ENCODE peak calls at places on chromosomes 5 and 9, in eight cellular contexts. One of them, this sample, is unnamed.
A peak's percentile ranks its signal among the peaks of the same experiment; 100 is the strongest.

GRCh38 chr9:96009690-96010477 is 134.4 kb downstream of the ERCC6L2 start:
- DNase-seq in heart right ventricle: no peak
- DNase-seq in activated CD8-positive, alpha-beta T cell treated with anti-CD3 and anti-CD28 coated beads, Interleukin-2, amount 10 ng/mL, durations not matched to agents 7 days and 5 days: peak; percentile 89
- DNase-seq in NCI-H1105 treated with DMSO at 0.1 percent for 48 hours: no peak
- DNase-seq in activated CD8-positive, alpha-beta memory T cell treated with anti-CD3 and anti-CD28 coated beads for 4 hours: peak; percentile 55
- DNase-seq in activated CD4-positive, CD25-positive, alpha-beta regulatory T cell: no peak
- DNase-seq in HTR-8/SVneo: no peak
- DNase-seq in CD4-positive, alpha-beta memory T cell: peak; percentile 70
- DNase-seq in this sample: peak; percentile 65

GRCh38 chr5:149615976-149616375 is 34.7 kb downstream of the ARHGEF37 start:
- DNase-seq in CD4-positive, alpha-beta memory T cell: no peak
- DNase-seq in heart right ventricle: peak; percentile 35
- DNase-seq in activated CD4-positive, CD25-positive, alpha-beta regulatory T cell: no peak
- DNase-seq in HTR-8/SVneo: no peak
- DNase-seq in activated CD8-positive, alpha-beta memory T cell treated with anti-CD3 and anti-CD28 coated beads for 4 hours: no peak
- DNase-seq in activated CD8-positive, alpha-beta T cell treated with anti-CD3 and anti-CD28 coated beads, Interleukin-2, amount 10 ng/mL, durations not matched to agents 7 days and 5 days: no peak
- DNase-seq in NCI-H1105 treated with DMSO at 0.1 percent for 48 hours: no peak
- DNase-seq in this sample: no peak

GRCh38 chr9:91187965-91188344 is 173.8 kb downstream of the AUH start:
- DNase-seq in NCI-H1105 treated with DMSO at 0.1 percent for 48 hours: no peak
- DNase-seq in activated CD4-positive, CD25-positive, alpha-beta regulatory T cell: no peak
- DNase-seq in heart right ventricle: no peak
- DNase-seq in activated CD8-positive, alpha-beta T cell treated with anti-CD3 and anti-CD28 coated beads, Interleukin-2, amount 10 ng/mL, durations not matched to agents 7 days and 5 days: no peak
- DNase-seq in HTR-8/SVneo: no peak
- DNase-seq in activated CD8-positive, alpha-beta memory T cell treated with anti-CD3 and anti-CD28 coated beads for 4 hours: no peak
- DNase-seq in CD4-positive, alpha-beta memory T cell: no peak
- DNase-seq in this sample: no peak

GRCh38 chr9:5518061-5518936 is 8.0 kb downstream of the PDCD1LG2 start:
- DNase-seq in activated CD8-positive, alpha-beta memory T cell treated with anti-CD3 and anti-CD28 coated beads for 4 hours: no peak
- DNase-seq in HTR-8/SVneo: no peak
- DNase-seq in activated CD4-positive, CD25-positive, alpha-beta regulatory T cell: no peak
- DNase-seq in activated CD8-positive, alpha-beta T cell treated with anti-CD3 and anti-CD28 coated beads, Interleukin-2, amount 10 ng/mL, durations not matched to agents 7 days and 5 days: no peak
- DNase-seq in heart right ventricle: no peak
- DNase-seq in CD4-positive, alpha-beta memory T cell: no peak
- DNase-seq in NCI-H1105 treated with DMSO at 0.1 percent for 48 hours: no peak
- DNase-seq in this sample: no peak

GRCh38 chr9:36448017-36448416 is 47.9 kb upstream of the RNF38 start:
- DNase-seq in NCI-H1105 treated with DMSO at 0.1 percent for 48 hours: no peak
- DNase-seq in CD4-positive, alpha-beta memory T cell: no peak
- DNase-seq in HTR-8/SVneo: no peak
- DNase-seq in activated CD8-positive, alpha-beta memory T cell treated with anti-CD3 and anti-CD28 coated beads for 4 hours: no peak
- DNase-seq in activated CD4-positive, CD25-positive, alpha-beta regulatory T cell: no peak
- DNase-seq in activated CD8-positive, alpha-beta T cell treated with anti-CD3 and anti-CD28 coated beads, Interleukin-2, amount 10 ng/mL, durations not matched to agents 7 days and 5 days: no peak
- DNase-seq in heart right ventricle: no peak
- DNase-seq in this sample: no peak

GRCh38 chr9:131260751-131261452 is 15.4 kb downstream of the FAM78A start:
- DNase-seq in CD4-positive, alpha-beta memory T cell: no peak
- DNase-seq in NCI-H1105 treated with DMSO at 0.1 percent for 48 hours: no peak
- DNase-seq in HTR-8/SVneo: no peak
- DNase-seq in activated CD8-positive, alpha-beta T cell treated with anti-CD3 and anti-CD28 coated beads, Interleukin-2, amount 10 ng/mL, durations not matched to agents 7 days and 5 days: no peak
- DNase-seq in activated CD4-positive, CD25-positive, alpha-beta regulatory T cell: no peak
- DNase-seq in activated CD8-positive, alpha-beta memory T cell treated with anti-CD3 and anti-CD28 coated beads for 4 hours: no peak
- DNase-seq in heart right ventricle: no peak
- DNase-seq in this sample: no peak

GRCh38 chr5:179475211-179475840 is 75.0 kb upstream of the RUFY1 start:
- DNase-seq in activated CD8-positive, alpha-beta T cell treated with anti-CD3 and anti-CD28 coated beads, Interleukin-2, amount 10 ng/mL, durations not matched to agents 7 days and 5 days: no peak
- DNase-seq in HTR-8/SVneo: no peak
- DNase-seq in NCI-H1105 treated with DMSO at 0.1 percent for 48 hours: no peak
- DNase-seq in heart right ventricle: no peak
- DNase-seq in CD4-positive, alpha-beta memory T cell: no peak
- DNase-seq in activated CD8-positive, alpha-beta memory T cell treated with anti-CD3 and anti-CD28 coated beads for 4 hours: no peak
- DNase-seq in activated CD4-positive, CD25-positive, alpha-beta regulatory T cell: no peak
- DNase-seq in this sample: no peak

GRCh38 chr9:123929177-123929869 is 603 bp downstream of the DENND1A start:
- DNase-seq in NCI-H1105 treated with DMSO at 0.1 percent for 48 hours: peak; percentile 13
- DNase-seq in activated CD8-positive, alpha-beta memory T cell treated with anti-CD3 and anti-CD28 coated beads for 4 hours: no peak
- DNase-seq in activated CD8-positive, alpha-beta T cell treated with anti-CD3 and anti-CD28 coated beads, Interleukin-2, amount 10 ng/mL, durations not matched to agents 7 days and 5 days: no peak
- DNase-seq in HTR-8/SVneo: no peak
- DNase-seq in heart right ventricle: no peak
- DNase-seq in activated CD4-positive, CD25-positive, alpha-beta regulatory T cell: no peak
- DNase-seq in CD4-positive, alpha-beta memory T cell: peak; percentile 20
- DNase-seq in this sample: peak; percentile 2

GRCh38 chr5:98321356-98321755 is 452.1 kb upstream of the RGMB start:
- DNase-seq in HTR-8/SVneo: no peak
- DNase-seq in CD4-positive, alpha-beta memory T cell: no peak
- DNase-seq in activated CD8-positive, alpha-beta memory T cell treated with anti-CD3 and anti-CD28 coated beads for 4 hours: no peak
- DNase-seq in activated CD4-positive, CD25-positive, alpha-beta regulatory T cell: no peak
- DNase-seq in heart right ventricle: peak; percentile 9
- DNase-seq in NCI-H1105 treated with DMSO at 0.1 percent for 48 hours: no peak
- DNase-seq in activated CD8-positive, alpha-beta T cell treated with anti-CD3 and anti-CD28 coated beads, Interleukin-2, amount 10 ng/mL, durations not matched to agents 7 days and 5 days: no peak
- DNase-seq in this sample: no peak

GRCh38 chr5:148523139-148523538 is 131.2 kb downstream of the HTR4 start:
- DNase-seq in activated CD8-positive, alpha-beta memory T cell treated with anti-CD3 and anti-CD28 coated beads for 4 hours: no peak
- DNase-seq in activated CD4-positive, CD25-positive, alpha-beta regulatory T cell: no peak
- DNase-seq in HTR-8/SVneo: no peak
- DNase-seq in CD4-positive, alpha-beta memory T cell: no peak
- DNase-seq in NCI-H1105 treated with DMSO at 0.1 percent for 48 hours: no peak
- DNase-seq in heart right ventricle: no peak
- DNase-seq in activated CD8-positive, alpha-beta T cell treated with anti-CD3 and anti-CD28 coated beads, Interleukin-2, amount 10 ng/mL, durations not matched to agents 7 days and 5 days: no peak
- DNase-seq in this sample: no peak

GRCh38 chr5:83306572-83307241 is 164.8 kb upstream of the VCAN start:
- DNase-seq in HTR-8/SVneo: no peak
- DNase-seq in NCI-H1105 treated with DMSO at 0.1 percent for 48 hours: no peak
- DNase-seq in activated CD8-positive, alpha-beta T cell treated with anti-CD3 and anti-CD28 coated beads, Interleukin-2, amount 10 ng/mL, durations not matched to agents 7 days and 5 days: peak; percentile 34
- DNase-seq in activated CD4-positive, CD25-positive, alpha-beta regulatory T cell: no peak
- DNase-seq in heart right ventricle: peak; percentile 33
- DNase-seq in CD4-positive, alpha-beta memory T cell: no peak
- DNase-seq in activated CD8-positive, alpha-beta memory T cell treated with anti-CD3 and anti-CD28 coated beads for 4 hours: no peak
- DNase-seq in this sample: no peak

GRCh38 chr5:171355302-171355724 is 32.3 kb upstream of the NPM1 start:
- DNase-seq in activated CD8-positive, alpha-beta T cell treated with anti-CD3 and anti-CD28 coated beads, Interleukin-2, amount 10 ng/mL, durations not matched to agents 7 days and 5 days: peak; percentile 43
- DNase-seq in HTR-8/SVneo: no peak
- DNase-seq in activated CD8-positive, alpha-beta memory T cell treated with anti-CD3 and anti-CD28 coated beads for 4 hours: no peak
- DNase-seq in heart right ventricle: no peak
- DNase-seq in CD4-positive, alpha-beta memory T cell: peak; percentile 18
- DNase-seq in activated CD4-positive, CD25-positive, alpha-beta regulatory T cell: no peak
- DNase-seq in NCI-H1105 treated with DMSO at 0.1 percent for 48 hours: no peak
- DNase-seq in this sample: no peak

GRCh38 chr5:57650360-57651069 is 167.9 kb upstream of the ACTBL2 start:
- DNase-seq in HTR-8/SVneo: peak; percentile 25
- DNase-seq in activated CD8-positive, alpha-beta T cell treated with anti-CD3 and anti-CD28 coated beads, Interleukin-2, amount 10 ng/mL, durations not matched to agents 7 days and 5 days: peak; percentile 27
- DNase-seq in CD4-positive, alpha-beta memory T cell: peak; percentile 29
- DNase-seq in activated CD4-positive, CD25-positive, alpha-beta regulatory T cell: no peak
- DNase-seq in activated CD8-positive, alpha-beta memory T cell treated with anti-CD3 and anti-CD28 coated beads for 4 hours: no peak
- DNase-seq in heart right ventricle: no peak
- DNase-seq in NCI-H1105 treated with DMSO at 0.1 percent for 48 hours: no peak
- DNase-seq in this sample: no peak

GRCh38 chr9:37029776-37030590 is 4.1 kb downstream of the PAX5 start:
- DNase-seq in activated CD8-positive, alpha-beta memory T cell treated with anti-CD3 and anti-CD28 coated beads for 4 hours: no peak
- DNase-seq in heart right ventricle: no peak
- DNase-seq in activated CD4-positive, CD25-positive, alpha-beta regulatory T cell: no peak
- DNase-seq in CD4-positive, alpha-beta memory T cell: no peak
- DNase-seq in activated CD8-positive, alpha-beta T cell treated with anti-CD3 and anti-CD28 coated beads, Interleukin-2, amount 10 ng/mL, durations not matched to agents 7 days and 5 days: no peak
- DNase-seq in NCI-H1105 treated with DMSO at 0.1 percent for 48 hours: no peak
- DNase-seq in HTR-8/SVneo: no peak
- DNase-seq in this sample: no peak

GRCh38 chr9:114616684-114617520 is 5.8 kb downstream of the TMEM268 start:
- DNase-seq in CD4-positive, alpha-beta memory T cell: no peak
- DNase-seq in activated CD4-positive, CD25-positive, alpha-beta regulatory T cell: no peak
- DNase-seq in heart right ventricle: peak; percentile 42
- DNase-seq in activated CD8-positive, alpha-beta memory T cell treated with anti-CD3 and anti-CD28 coated beads for 4 hours: no peak
- DNase-seq in activated CD8-positive, alpha-beta T cell treated with anti-CD3 and anti-CD28 coated beads, Interleukin-2, amount 10 ng/mL, durations not matched to agents 7 days and 5 days: no peak
- DNase-seq in HTR-8/SVneo: no peak
- DNase-seq in NCI-H1105 treated with DMSO at 0.1 percent for 48 hours: no peak
- DNase-seq in this sample: no peak

GRCh38 chr9:84736076-84736475 is 66.5 kb downstream of the NTRK2 start:
- DNase-seq in activated CD8-positive, alpha-beta T cell treated with anti-CD3 and anti-CD28 coated beads, Interleukin-2, amount 10 ng/mL, durations not matched to agents 7 days and 5 days: no peak
- DNase-seq in HTR-8/SVneo: no peak
- DNase-seq in NCI-H1105 treated with DMSO at 0.1 percent for 48 hours: no peak
- DNase-seq in CD4-positive, alpha-beta memory T cell: no peak
- DNase-seq in activated CD4-positive, CD25-positive, alpha-beta regulatory T cell: no peak
- DNase-seq in activated CD8-positive, alpha-beta memory T cell treated with anti-CD3 and anti-CD28 coated beads for 4 hours: no peak
- DNase-seq in heart right ventricle: no peak
- DNase-seq in this sample: no peak

GRCh38 chr5:65359981-65360380 is 121.7 kb downstream of the ADAMTS6 start:
- DNase-seq in HTR-8/SVneo: no peak
- DNase-seq in activated CD8-positive, alpha-beta T cell treated with anti-CD3 and anti-CD28 coated beads, Interleukin-2, amount 10 ng/mL, durations not matched to agents 7 days and 5 days: no peak
- DNase-seq in heart right ventricle: no peak
- DNase-seq in CD4-positive, alpha-beta memory T cell: no peak
- DNase-seq in activated CD8-positive, alpha-beta memory T cell treated with anti-CD3 and anti-CD28 coated beads for 4 hours: no peak
- DNase-seq in NCI-H1105 treated with DMSO at 0.1 percent for 48 hours: no peak
- DNase-seq in activated CD4-positive, CD25-positive, alpha-beta regulatory T cell: no peak
- DNase-seq in this sample: no peak

GRCh38 chr5:74080157-74080556 is 454.2 kb downstream of the ARHGEF28 start:
- DNase-seq in activated CD8-positive, alpha-beta T cell treated with anti-CD3 and anti-CD28 coated beads, Interleukin-2, amount 10 ng/mL, durations not matched to agents 7 days and 5 days: no peak
- DNase-seq in heart right ventricle: no peak
- DNase-seq in NCI-H1105 treated with DMSO at 0.1 percent for 48 hours: no peak
- DNase-seq in CD4-positive, alpha-beta memory T cell: no peak
- DNase-seq in activated CD4-positive, CD25-positive, alpha-beta regulatory T cell: no peak
- DNase-seq in HTR-8/SVneo: no peak
- DNase-seq in activated CD8-positive, alpha-beta memory T cell treated with anti-CD3 and anti-CD28 coated beads for 4 hours: no peak
- DNase-seq in this sample: no peak

GRCh38 chr5:180464603-180464970 is 29.6 kb upstream of the CNOT6 start:
- DNase-seq in NCI-H1105 treated with DMSO at 0.1 percent for 48 hours: no peak
- DNase-seq in activated CD8-positive, alpha-beta T cell treated with anti-CD3 and anti-CD28 coated beads, Interleukin-2, amount 10 ng/mL, durations not matched to agents 7 days and 5 days: no peak
- DNase-seq in heart right ventricle: no peak
- DNase-seq in HTR-8/SVneo: no peak
- DNase-seq in CD4-positive, alpha-beta memory T cell: no peak
- DNase-seq in activated CD8-positive, alpha-beta memory T cell treated with anti-CD3 and anti-CD28 coated beads for 4 hours: no peak
- DNase-seq in activated CD4-positive, CD25-positive, alpha-beta regulatory T cell: no peak
- DNase-seq in this sample: no peak

GRCh38 chr9:137114613-137115393 is at the start of gene DPP7:
- DNase-seq in activated CD8-positive, alpha-beta memory T cell treated with anti-CD3 and anti-CD28 coated beads for 4 hours: peak; percentile 43
- DNase-seq in activated CD4-positive, CD25-positive, alpha-beta regulatory T cell: peak; percentile 68
- DNase-seq in NCI-H1105 treated with DMSO at 0.1 percent for 48 hours: peak; percentile 50
- DNase-seq in activated CD8-positive, alpha-beta T cell treated with anti-CD3 and anti-CD28 coated beads, Interleukin-2, amount 10 ng/mL, durations not matched to agents 7 days and 5 days: peak; percentile 85
- DNase-seq in heart right ventricle: peak; percentile 73
- DNase-seq in CD4-positive, alpha-beta memory T cell: peak; percentile 80
- DNase-seq in HTR-8/SVneo: peak; percentile 48
- DNase-seq in this sample: peak; percentile 81

GRCh38 chr5:31982027-31982426 is 192.1 kb downstream of the GOLPH3 start:
- DNase-seq in activated CD8-positive, alpha-beta T cell treated with anti-CD3 and anti-CD28 coated beads, Interleukin-2, amount 10 ng/mL, durations not matched to agents 7 days and 5 days: no peak
- DNase-seq in HTR-8/SVneo: no peak
- DNase-seq in heart right ventricle: no peak
- DNase-seq in activated CD4-positive, CD25-positive, alpha-beta regulatory T cell: no peak
- DNase-seq in NCI-H1105 treated with DMSO at 0.1 percent for 48 hours: no peak
- DNase-seq in activated CD8-positive, alpha-beta memory T cell treated with anti-CD3 and anti-CD28 coated beads for 4 hours: no peak
- DNase-seq in CD4-positive, alpha-beta memory T cell: no peak
- DNase-seq in this sample: no peak

GRCh38 chr5:14914603-14915277 is 43.2 kb upstream of the ANKH start:
- DNase-seq in CD4-positive, alpha-beta memory T cell: no peak
- DNase-seq in HTR-8/SVneo: no peak
- DNase-seq in activated CD4-positive, CD25-positive, alpha-beta regulatory T cell: no peak
- DNase-seq in heart right ventricle: no peak
- DNase-seq in activated CD8-positive, alpha-beta memory T cell treated with anti-CD3 and anti-CD28 coated beads for 4 hours: no peak
- DNase-seq in NCI-H1105 treated with DMSO at 0.1 percent for 48 hours: no peak
- DNase-seq in activated CD8-positive, alpha-beta T cell treated with anti-CD3 and anti-CD28 coated beads, Interleukin-2, amount 10 ng/mL, durations not matched to agents 7 days and 5 days: no peak
- DNase-seq in this sample: no peak

GRCh38 chr5:132510076-132510475 is 19.5 kb upstream of the IRF1 start:
- DNase-seq in activated CD4-positive, CD25-positive, alpha-beta regulatory T cell: no peak
- DNase-seq in activated CD8-positive, alpha-beta T cell treated with anti-CD3 and anti-CD28 coated beads, Interleukin-2, amount 10 ng/mL, durations not matched to agents 7 days and 5 days: no peak
- DNase-seq in HTR-8/SVneo: no peak
- DNase-seq in CD4-positive, alpha-beta memory T cell: no peak
- DNase-seq in activated CD8-positive, alpha-beta memory T cell treated with anti-CD3 and anti-CD28 coated beads for 4 hours: no peak
- DNase-seq in heart right ventricle: no peak
- DNase-seq in NCI-H1105 treated with DMSO at 0.1 percent for 48 hours: no peak
- DNase-seq in this sample: no peak

GRCh38 chr5:177510567-177511053 is 984 bp upstream of the DOK3 start:
- DNase-seq in activated CD8-positive, alpha-beta memory T cell treated with anti-CD3 and anti-CD28 coated beads for 4 hours: no peak
- DNase-seq in CD4-positive, alpha-beta memory T cell: no peak
- DNase-seq in activated CD4-positive, CD25-positive, alpha-beta regulatory T cell: no peak
- DNase-seq in NCI-H1105 treated with DMSO at 0.1 percent for 48 hours: no peak
- DNase-seq in heart right ventricle: no peak
- DNase-seq in activated CD8-positive, alpha-beta T cell treated with anti-CD3 and anti-CD28 coated beads, Interleukin-2, amount 10 ng/mL, durations not matched to agents 7 days and 5 days: no peak
- DNase-seq in HTR-8/SVneo: no peak
- DNase-seq in this sample: no peak

GRCh38 chr9:75891277-75892167 is 1.0 kb downstream of the PCSK5 start:
- DNase-seq in NCI-H1105 treated with DMSO at 0.1 percent for 48 hours: peak; percentile 44
- DNase-seq in heart right ventricle: peak; percentile 13
- DNase-seq in CD4-positive, alpha-beta memory T cell: peak; percentile 40
- DNase-seq in HTR-8/SVneo: no peak
- DNase-seq in activated CD4-positive, CD25-positive, alpha-beta regulatory T cell: no peak
- DNase-seq in activated CD8-positive, alpha-beta T cell treated with anti-CD3 and anti-CD28 coated beads, Interleukin-2, amount 10 ng/mL, durations not matched to agents 7 days and 5 days: peak; percentile 53
- DNase-seq in activated CD8-positive, alpha-beta memory T cell treated with anti-CD3 and anti-CD28 coated beads for 4 hours: no peak
- DNase-seq in this sample: no peak

GRCh38 chr5:17185776-17186175 is 31.7 kb upstream of the BASP1 start:
- DNase-seq in CD4-positive, alpha-beta memory T cell: no peak
- DNase-seq in HTR-8/SVneo: no peak
- DNase-seq in activated CD8-positive, alpha-beta memory T cell treated with anti-CD3 and anti-CD28 coated beads for 4 hours: no peak
- DNase-seq in NCI-H1105 treated with DMSO at 0.1 percent for 48 hours: no peak
- DNase-seq in activated CD8-positive, alpha-beta T cell treated with anti-CD3 and anti-CD28 coated beads, Interleukin-2, amount 10 ng/mL, durations not matched to agents 7 days and 5 days: no peak
- DNase-seq in activated CD4-positive, CD25-positive, alpha-beta regulatory T cell: no peak
- DNase-seq in heart right ventricle: no peak
- DNase-seq in this sample: no peak

GRCh38 chr9:129145841-129146292 is 32.2 kb downstream of the IER5L start:
- DNase-seq in activated CD4-positive, CD25-positive, alpha-beta regulatory T cell: no peak
- DNase-seq in CD4-positive, alpha-beta memory T cell: no peak
- DNase-seq in activated CD8-positive, alpha-beta memory T cell treated with anti-CD3 and anti-CD28 coated beads for 4 hours: no peak
- DNase-seq in NCI-H1105 treated with DMSO at 0.1 percent for 48 hours: no peak
- DNase-seq in HTR-8/SVneo: peak; percentile 64
- DNase-seq in activated CD8-positive, alpha-beta T cell treated with anti-CD3 and anti-CD28 coated beads, Interleukin-2, amount 10 ng/mL, durations not matched to agents 7 days and 5 days: no peak
- DNase-seq in heart right ventricle: peak; percentile 69
- DNase-seq in this sample: no peak

GRCh38 chr9:98742325-98743280 is 33.9 kb upstream of the GABBR2 start:
- DNase-seq in activated CD8-positive, alpha-beta T cell treated with anti-CD3 and anti-CD28 coated beads, Interleukin-2, amount 10 ng/mL, durations not matched to agents 7 days and 5 days: no peak
- DNase-seq in CD4-positive, alpha-beta memory T cell: no peak
- DNase-seq in HTR-8/SVneo: no peak
- DNase-seq in heart right ventricle: no peak
- DNase-seq in activated CD4-positive, CD25-positive, alpha-beta regulatory T cell: no peak
- DNase-seq in activated CD8-positive, alpha-beta memory T cell treated with anti-CD3 and anti-CD28 coated beads for 4 hours: no peak
- DNase-seq in NCI-H1105 treated with DMSO at 0.1 percent for 48 hours: no peak
- DNase-seq in this sample: no peak

This sample was measured in stimulated activated CD8-positive, alpha-beta memory T cell treated with anti-CD3 and anti-CD28 coated beads, Interleukin-7, amount 100 ng/mL, for 4 hours.